ENCODE peak calls at places on chromosomes 16 and 17, in four cellular contexts. W is neural progenitor cell, J is AG04450, M is nephron progenitor cell. L is an unnamed sample.

GRCh38 chr17:67733371-67733770 is 15.6 kb downstream of the NOL11 start:
- DNase-seq in W (no peak), J (no peak), M (no peak), L (no peak)

GRCh38 chr16:7160093-7160492 is 172.6 kb upstream of the RBFOX1 start:
- DNase-seq in W (no peak), J (no peak), M (no peak), L (no peak)

GRCh38 chr16:194516-194915 is 14.3 kb downstream of the HBQ1 start:
- DNase-seq in W (no peak), J (no peak), M (no peak), L (no peak)

GRCh38 chr17:8572767-8573166 is 57.8 kb downstream of the MYH10 start:
- DNase-seq in W (no peak), J (no peak), M (no peak), L (no peak)

GRCh38 chr17:40596261-40596919 is 31.1 kb upstream of the CCR7 start:
- DNase-seq in W (no peak), J (no peak), M (no peak), L (no peak)

GRCh38 chr16:19540241-19540970 is 15.1 kb upstream of the VPS35L start:
- DNase-seq in W (no peak), J (no peak), M (no peak), L (no peak)

GRCh38 chr17:27495460-27495859 is 39.2 kb downstream of the KSR1 start:
- DNase-seq in W (no peak), J (no peak), M (peak; percentile 19), L (no peak)

GRCh38 chr17:28949185-28950016 is 1.9 kb downstream of the PHF12 start:
- DNase-seq in W (peak; percentile 86), J (no peak), M (peak; percentile 61), L (peak; percentile 70)

GRCh38 chr17:60102632-60103047 is 23.9 kb upstream of the HEATR6 start:
- DNase-seq in W (no peak), J (no peak), M (no peak), L (no peak)

GRCh38 chr16:15996432-15997109 is 47.2 kb downstream of the ABCC1 start:
- DNase-seq in W (no peak), J (peak; percentile 73), M (no peak), L (peak; percentile 26)

GRCh38 chr16:84819644-84820304 is at the start of gene CRISPLD2:
- DNase-seq in W (peak; percentile 98), J (peak; percentile 63), M (peak; percentile 100), L (peak; percentile 99)

DNA sequence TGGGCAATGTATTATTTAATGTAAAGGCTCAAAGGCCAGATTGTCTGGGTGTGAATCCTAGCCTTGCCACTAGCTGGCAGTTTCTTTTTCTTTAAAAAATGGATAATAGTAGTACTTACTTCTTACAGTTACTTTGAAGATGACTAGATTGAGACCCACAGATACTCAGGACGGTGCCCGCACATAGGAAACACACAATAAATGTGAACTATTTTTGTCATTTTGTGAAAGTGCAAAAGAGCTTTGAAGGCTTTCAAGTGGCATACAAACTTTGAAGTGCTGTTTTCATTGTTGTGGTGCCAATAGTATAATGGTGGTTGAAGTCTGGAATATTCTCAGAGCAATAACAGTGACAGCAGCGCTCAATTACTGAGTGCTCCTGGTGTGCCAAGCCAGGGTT is 63.6 kb downstream of the OTOA start:
- DNase-seq in W (no peak), J (no peak), M (no peak), L (no peak)
- TF ChIP-seq CTCF in W (no peak), J (no peak), M (no peak), L (no peak)

GRCh38 chr17:19415806-19416775 is 5.1 kb downstream of the RNF112 start:
- DNase-seq in W (no peak), J (no peak), M (no peak), L (no peak)
- TF ChIP-seq CTCF in W (no peak), J (no peak), M (no peak), L (no peak)

GRCh38 chr17:42675348-42675983 is 1.3 kb downstream of the PLEKHH3 start:
- DNase-seq in W (no peak), J (no peak), M (no peak), L (no peak)

GRCh38 chr17:42675984-42676423 is 790 bp downstream of the PLEKHH3 start:
- DNase-seq in W (no peak), J (no peak), M (peak; percentile 62), L (peak; percentile 59)

GRCh38 chr17:42677012-42677857 is 441 bp upstream of the PLEKHH3 start:
- DNase-seq in W (peak; percentile 100), J (peak; percentile 99), M (peak; percentile 99), L (peak; percentile 99)

GRCh38 chr17:42677921-42678781 is 1.4 kb upstream of the PLEKHH3 start:
- DNase-seq in W (peak; percentile 95), J (no peak), M (peak; percentile 92), L (peak; percentile 96)

DNA sequence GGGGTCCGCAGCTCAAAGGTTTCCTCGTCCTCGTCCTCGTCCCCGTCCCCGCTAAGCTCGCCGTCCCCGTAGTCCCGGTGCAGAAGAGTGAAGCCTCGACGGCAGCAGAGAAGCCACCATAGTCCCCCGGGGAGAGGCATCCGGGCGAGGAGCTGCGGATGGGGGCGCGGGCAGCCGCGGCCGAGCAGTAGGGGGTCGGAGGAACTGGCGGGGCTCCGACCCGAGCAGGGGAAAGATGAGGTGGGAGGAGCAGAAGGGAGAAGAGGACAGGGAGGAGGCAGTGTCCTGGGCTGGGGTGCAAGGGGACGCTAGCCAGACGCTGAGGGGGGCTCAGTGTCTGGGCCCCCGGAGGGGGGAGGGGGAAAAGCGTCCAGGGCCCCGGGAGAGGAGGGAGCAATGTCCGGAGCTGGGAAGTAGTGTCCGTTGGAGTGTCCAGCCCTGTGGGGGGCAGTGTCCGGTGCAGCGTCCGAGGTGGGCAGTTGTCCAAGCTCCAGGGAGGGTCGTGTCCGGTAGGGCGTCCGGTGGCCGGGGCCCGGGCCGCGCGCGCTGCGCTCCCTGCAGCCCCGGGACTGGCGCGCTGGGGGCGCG is at the start of gene PLEKHH3:
- DNase-seq in W (peak; percentile 73), J (no peak), M (no peak), L (peak; percentile 66)
- TF ChIP-seq CTCF in W (peak; percentile 30), J (peak; percentile 19), M (no peak), L (peak; percentile 3)

GRCh38 chr16:4303973-4304372 is 11.9 kb upstream of the GLIS2 start:
- DNase-seq in W (no peak), J (no peak), M (no peak), L (peak; percentile 92)

GRCh38 chr16:4309833-4310266 is 6.0 kb upstream of the GLIS2 start:
- DNase-seq in W (peak; percentile 87), J (peak; percentile 80), M (peak; percentile 72), L (peak; percentile 65)

GRCh38 chr16:4306439-4307214 is 9.2 kb upstream of the GLIS2 start:
- DNase-seq in W (peak; percentile 45), J (no peak), M (peak; percentile 64), L (peak; percentile 71)

GRCh38 chr16:4309102-4309832 is 6.6 kb upstream of the GLIS2 start:
- DNase-seq in W (no peak), J (no peak), M (no peak), L (no peak)

DNA sequence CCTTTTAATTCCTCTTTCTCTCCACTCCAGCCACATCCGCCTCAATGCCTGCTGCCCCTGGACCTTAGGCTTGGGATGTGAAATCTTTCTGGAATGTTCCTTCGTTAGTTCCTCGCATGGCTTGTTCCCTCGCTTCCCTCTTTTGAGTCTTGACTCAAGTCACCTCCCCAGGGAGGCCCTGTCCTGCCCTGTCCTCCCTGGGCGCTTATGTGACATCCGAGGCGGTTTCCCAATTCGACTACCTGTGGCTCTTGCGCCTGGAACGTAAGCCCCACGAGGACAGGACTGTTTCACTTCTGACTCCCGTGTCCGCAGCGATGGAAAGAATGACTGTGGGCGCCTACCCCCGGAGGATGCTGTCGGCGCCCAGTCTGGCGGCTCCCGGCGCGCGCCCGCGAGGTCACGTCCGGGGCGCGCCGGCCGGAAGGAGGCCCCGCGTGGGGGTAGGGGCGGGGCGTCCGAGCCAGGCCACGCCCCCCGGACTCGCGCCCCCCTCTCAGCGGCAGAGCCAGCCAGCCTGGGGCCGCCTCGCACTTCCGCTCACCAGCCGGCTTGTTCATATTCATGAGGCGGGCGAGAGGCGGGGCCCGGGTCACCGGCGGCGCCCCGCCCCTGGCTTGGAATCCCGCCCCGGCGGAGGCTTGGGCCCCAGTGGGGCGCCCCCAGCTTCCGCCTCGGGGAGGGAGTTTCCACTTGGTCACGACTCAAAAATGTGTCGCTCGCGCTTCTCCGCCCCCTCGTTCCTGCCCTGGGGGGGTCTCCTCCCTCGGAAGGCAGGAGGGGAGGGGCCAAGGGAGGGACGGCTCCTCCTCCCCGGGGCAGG is 8.4 kb upstream of the GLIS2 start:
- DNase-seq in W (peak; percentile 97), J (peak; percentile 88), M (peak; percentile 93), L (peak; percentile 93)
- TF ChIP-seq CTCF in W (no peak), J (no peak), M (no peak), L (no peak)

DNA sequence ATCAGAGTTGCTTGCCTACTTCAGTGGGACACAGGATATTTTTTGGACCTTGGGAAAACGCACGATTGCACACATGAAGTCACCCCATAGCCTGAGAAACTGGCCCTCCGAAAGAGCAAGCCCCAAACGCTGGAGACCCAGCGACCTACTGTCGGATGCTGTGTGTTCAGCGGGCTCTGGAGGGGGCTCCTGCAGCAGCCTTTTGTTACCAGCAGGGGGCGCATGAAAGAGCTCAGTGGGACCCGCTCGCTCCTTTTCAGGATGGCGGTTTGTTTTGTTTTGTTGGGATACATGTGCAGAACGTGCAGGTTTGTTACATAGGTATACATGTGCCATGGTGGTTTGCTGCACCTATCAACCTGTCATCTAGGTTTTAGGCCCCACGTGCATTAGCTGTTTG is 28.4 kb downstream of the MYH3 start:
- DNase-seq in W (peak; percentile 47), J (no peak), M (peak; percentile 35), L (peak; percentile 45)
- TF ChIP-seq CTCF in W (peak; percentile 62), J (peak; percentile 29), M (peak; percentile 38), L (peak; percentile 73)

GRCh38 chr16:56519459-56520250 is at the start of gene BBS2:
- DNase-seq in W (peak; percentile 92), J (peak; percentile 51), M (peak; percentile 95), L (peak; percentile 97)
- TF ChIP-seq CTCF in W (peak; percentile 6), J (no peak), M (no peak), L (no peak)

L was measured in glutamatergic neuron.